ENCODE peak calls at places on chromosomes 1 and 21, in six cellular contexts. N is stomach, F is astrocyte of the spinal cord, I is A549, T is coronary artery, K is body of pancreas. M is an unnamed sample.

GRCh38 chr1:205042911-205043806 is at the start of gene CNTN2:
- DNase-seq in N (no peak), F (no peak), I (no peak), T (no peak), K (no peak), M (no peak)

GRCh38 chr1:224607220-224608148 is 8.6 kb upstream of the CNIH3 start:
- DNase-seq in N (no peak), F (no peak), I (no peak), T (no peak), K (no peak), M (no peak)

GRCh38 chr1:909861-910310 is 13.8 kb upstream of the SAMD11 start:
- DNase-seq in N (no peak), F (no peak), I (no peak), T (peak), K (no peak), M (no peak)

GRCh38 chr1:209839875-209840491 is 12.2 kb downstream of the UTP25 start:
- DNase-seq in N (no peak), F (peak), I (peak), T (no peak), K (no peak), M (no peak)

GRCh38 chr1:8396083-8396911 is 78.4 kb downstream of the SLC45A1 start:
- DNase-seq in N (no peak), F (peak), I (no peak), T (no peak), K (no peak), M (no peak)

GRCh38 chr21:42638266-42638863 is 15.1 kb upstream of the PDE9A start:
- DNase-seq in N (no peak), F (no peak), I (no peak), T (no peak), K (no peak), M (no peak)

GRCh38 chr1:160489513-160490261 is 33.4 kb downstream of the SLAMF6 start:
- DNase-seq in N (no peak), F (no peak), I (no peak), T (no peak), K (no peak), M (no peak)

GRCh38 chr1:86645866-86646647 is 58.3 kb upstream of the SH3GLB1 start:
- DNase-seq in N (no peak), F (no peak), I (no peak), T (no peak), K (no peak), M (no peak)

GRCh38 chr1:7385471-7386225 is 385.4 kb upstream of the VAMP3 start:
- DNase-seq in N (peak), F (no peak), I (no peak), T (peak), K (no peak), M (no peak)

GRCh38 chr1:16009030-16009460 is 5.0 kb downstream of the SRARP start:
- DNase-seq in N (peak), F (peak), I (peak), T (no peak), K (peak), M (no peak)

GRCh38 chr1:177023249-177023648 is 141.3 kb downstream of the ASTN1 start:
- DNase-seq in N (no peak), F (no peak), I (no peak), T (no peak), K (no peak), M (no peak)

GRCh38 chr1:15174615-15174983 is 21.1 kb downstream of the TMEM51 start:
- DNase-seq in N (no peak), F (no peak), I (no peak), T (no peak), K (no peak), M (no peak)

GRCh38 chr1:218339267-218339831 is 5.8 kb upstream of the TGFB2 start:
- DNase-seq in N (no peak), F (peak), I (peak), T (no peak), K (no peak), M (no peak)

GRCh38 chr1:62508187-62508758 is 71.4 kb downstream of the USP1 start:
- DNase-seq in N (no peak), F (peak), I (peak), T (no peak), K (no peak), M (peak)

GRCh38 chr21:38679531-38679930 is 126.2 kb upstream of the ETS2 start:
- DNase-seq in N (no peak), F (peak), I (no peak), T (no peak), K (no peak), M (no peak)

GRCh38 chr1:153790282-153790995 is 15.2 kb downstream of the SLC27A3 start:
- DNase-seq in N (peak), F (peak), I (no peak), T (peak), K (peak), M (no peak)

GRCh38 chr1:14476170-14476955 is 122.1 kb upstream of the KAZN start:
- DNase-seq in N (no peak), F (peak), I (no peak), T (no peak), K (no peak), M (no peak)

GRCh38 chr1:62294211-62294610 is 25.0 kb downstream of the KANK4 start:
- DNase-seq in N (peak), F (peak), I (peak), T (no peak), K (peak), M (no peak)

GRCh38 chr1:26697978-26698849 is 2.4 kb downstream of the ARID1A start:
- DNase-seq in N (peak), F (peak), I (peak), T (peak), K (peak), M (peak)

GRCh38 chr1:177705839-177706238 is 264.0 kb downstream of the SEC16B start:
- DNase-seq in N (no peak), F (no peak), I (no peak), T (no peak), K (no peak), M (no peak)

GRCh38 chr1:40915581-40915980 is 53.4 kb upstream of the CITED4 start:
- DNase-seq in N (peak), F (no peak), I (no peak), T (no peak), K (no peak), M (no peak)

GRCh38 chr1:19086176-19086875 is 123.7 kb downstream of the UBR4 start:
- DNase-seq in N (peak), F (no peak), I (no peak), T (no peak), K (peak), M (no peak)

GRCh38 chr1:205370780-205371179 is 14.1 kb upstream of the KLHDC8A start:
- DNase-seq in N (peak), F (no peak), I (no peak), T (no peak), K (peak), M (peak)

GRCh38 chr1:50425376-50426107 is 2.3 kb upstream of the DMRTA2 start:
- DNase-seq in N (no peak), F (no peak), I (peak), T (no peak), K (no peak), M (no peak)

GRCh38 chr1:112636597-112637256 is 17.1 kb downstream of the CAPZA1 start:
- DNase-seq in N (no peak), F (no peak), I (no peak), T (no peak), K (no peak), M (no peak)

GRCh38 chr1:170067253-170067819 is 7.2 kb downstream of the KIFAP3 start:
- DNase-seq in N (no peak), F (no peak), I (no peak), T (no peak), K (no peak), M (no peak)

GRCh38 chr1:61215676-61216289 is 133.4 kb downstream of the NFIA start:
- DNase-seq in N (no peak), F (no peak), I (no peak), T (no peak), K (no peak), M (no peak)

GRCh38 chr1:81936838-81937237 is 136.1 kb downstream of the ADGRL2 start:
- DNase-seq in N (no peak), F (no peak), I (no peak), T (no peak), K (no peak), M (no peak)

GRCh38 chr1:200153277-200154055 is 126.0 kb downstream of the NR5A2 start:
- DNase-seq in N (no peak), F (no peak), I (no peak), T (no peak), K (no peak), M (no peak)

GRCh38 chr1:30760596-30761311 is 3.2 kb upstream of the LAPTM5 start:
- DNase-seq in N (no peak), F (no peak), I (no peak), T (no peak), K (no peak), M (no peak)

GRCh38 chr1:36398370-36398977 is 766 bp upstream of the LSM10 start:
- DNase-seq in N (no peak), F (no peak), I (no peak), T (no peak), K (no peak), M (no peak)
- H3K4me3 ChIP-seq in N (no peak), F (no peak), I (no peak), T (peak), K (no peak), M (peak)

GRCh38 chr1:186915555-186915954 is 86.8 kb downstream of the PLA2G4A start:
- DNase-seq in N (no peak), F (no peak), I (no peak), T (no peak), K (no peak), M (no peak)
- TF ChIP-seq CTCF in N (no peak), F (no peak), I (peak), T (no peak), K (no peak), M (no peak)

GRCh38 chr1:92804721-92805169 is 19.8 kb upstream of the EVI5 start:
- DNase-seq in N (peak), F (peak), I (peak), T (peak), K (peak), M (peak)

GRCh38 chr1:92803140-92803887 is 18.4 kb upstream of the EVI5 start:
- DNase-seq in N (no peak), F (no peak), I (no peak), T (no peak), K (no peak), M (no peak)

GRCh38 chr1:92808353-92808752 is 23.4 kb upstream of the EVI5 start:
- DNase-seq in N (no peak), F (no peak), I (no peak), T (no peak), K (no peak), M (no peak)

DNA sequence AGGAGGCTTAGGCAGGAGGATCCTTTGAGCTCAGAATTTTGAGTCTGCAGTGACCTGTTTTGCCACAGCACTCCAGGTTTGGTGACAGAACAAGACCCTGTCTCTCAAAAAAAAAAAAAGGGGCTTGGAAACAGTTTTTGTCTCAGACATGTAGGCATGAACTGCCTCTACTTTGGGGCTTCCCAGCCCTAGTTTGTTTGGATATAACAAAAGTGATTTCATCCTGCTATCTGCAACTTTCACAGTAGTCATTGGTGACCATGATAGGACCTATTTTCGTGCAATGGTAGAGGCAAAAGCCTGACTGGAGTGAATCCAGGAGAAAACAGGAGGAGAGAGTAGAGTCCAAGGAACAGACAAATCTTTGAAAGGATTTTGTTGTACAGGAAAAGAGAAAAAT is 20.3 kb upstream of the EVI5 start:
- DNase-seq in N (no peak), F (no peak), I (no peak), T (no peak), K (no peak), M (no peak)
- H3K4me3 ChIP-seq in N (no peak), F (no peak), I (no peak), T (no peak), K (no peak), M (no peak)

DNA sequence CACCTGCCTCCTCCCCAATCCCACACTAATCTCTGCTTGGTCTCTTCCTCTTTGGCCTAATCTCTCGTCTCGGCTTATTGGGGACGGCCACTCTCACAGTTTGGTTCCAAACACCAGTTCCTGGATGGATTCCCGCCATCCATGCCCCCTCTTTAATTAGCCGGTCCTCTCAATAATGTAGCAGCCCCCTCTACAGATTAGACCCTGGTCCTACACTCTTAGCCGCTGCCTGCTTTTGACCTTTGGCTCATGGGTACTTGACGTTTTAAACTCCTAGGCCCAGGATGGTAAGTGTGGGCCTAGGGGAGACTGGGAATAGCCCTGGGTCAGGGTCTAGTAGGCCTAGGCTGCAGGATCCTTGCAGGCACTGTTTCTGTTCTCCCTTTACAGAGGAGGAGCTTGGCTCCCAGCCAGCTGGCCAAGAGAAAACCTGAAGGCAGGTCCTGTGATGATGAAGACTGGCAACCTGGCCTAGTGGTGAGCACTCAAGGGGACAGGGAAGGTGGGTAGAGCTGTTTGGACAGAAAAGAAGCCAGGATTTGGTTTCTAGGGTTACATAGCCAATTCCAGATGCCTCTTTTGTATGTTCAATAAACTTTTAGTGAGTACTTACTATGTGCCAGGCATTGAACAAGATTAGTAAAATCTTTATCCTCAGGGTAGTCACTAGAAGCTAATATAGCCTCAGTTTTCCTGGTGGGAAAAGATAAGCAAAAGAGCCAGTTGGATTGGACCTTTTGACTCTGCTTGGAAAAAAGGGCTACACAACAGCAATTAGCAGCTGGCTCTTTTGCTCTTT is 758 bp downstream of the RAD54L start:
- DNase-seq in N (peak), F (no peak), I (peak), T (no peak), K (peak), M (peak)
- TF ChIP-seq CTCF in N (no peak), F (peak), I (no peak), T (no peak), K (no peak), M (no peak)

DNA sequence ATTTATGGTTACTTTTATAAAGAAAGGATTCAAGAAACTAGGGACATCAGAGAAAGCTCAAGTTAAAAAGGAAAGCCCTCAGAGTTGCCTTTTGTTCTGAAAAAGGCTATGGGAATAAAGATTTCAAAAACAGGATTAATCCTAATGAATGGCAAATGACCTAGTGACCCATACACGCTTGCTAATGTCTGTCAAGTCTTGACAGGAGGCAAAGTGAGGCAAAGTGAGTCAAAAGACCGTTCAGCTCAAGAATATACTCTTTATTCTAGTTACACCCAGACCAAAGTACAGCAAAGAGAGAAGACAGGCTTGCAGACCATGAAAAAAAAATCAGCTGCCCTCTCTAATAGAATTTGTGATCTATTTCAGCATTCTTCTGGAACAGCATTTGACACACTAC is 3.5 kb downstream of the ZNF436 start:
- DNase-seq in N (no peak), F (no peak), I (no peak), T (no peak), K (no peak), M (no peak)
- H3K4me3 ChIP-seq in N (no peak), F (no peak), I (no peak), T (peak), K (no peak), M (peak)

GRCh38 chr1:189708674-189709073 is 769.0 kb downstream of the BRINP3 start:
- DNase-seq in N (no peak), F (no peak), I (peak), T (no peak), K (no peak), M (no peak)
- TF ChIP-seq CTCF in N (no peak), F (peak), I (peak), T (no peak), K (no peak), M (peak)

DNA sequence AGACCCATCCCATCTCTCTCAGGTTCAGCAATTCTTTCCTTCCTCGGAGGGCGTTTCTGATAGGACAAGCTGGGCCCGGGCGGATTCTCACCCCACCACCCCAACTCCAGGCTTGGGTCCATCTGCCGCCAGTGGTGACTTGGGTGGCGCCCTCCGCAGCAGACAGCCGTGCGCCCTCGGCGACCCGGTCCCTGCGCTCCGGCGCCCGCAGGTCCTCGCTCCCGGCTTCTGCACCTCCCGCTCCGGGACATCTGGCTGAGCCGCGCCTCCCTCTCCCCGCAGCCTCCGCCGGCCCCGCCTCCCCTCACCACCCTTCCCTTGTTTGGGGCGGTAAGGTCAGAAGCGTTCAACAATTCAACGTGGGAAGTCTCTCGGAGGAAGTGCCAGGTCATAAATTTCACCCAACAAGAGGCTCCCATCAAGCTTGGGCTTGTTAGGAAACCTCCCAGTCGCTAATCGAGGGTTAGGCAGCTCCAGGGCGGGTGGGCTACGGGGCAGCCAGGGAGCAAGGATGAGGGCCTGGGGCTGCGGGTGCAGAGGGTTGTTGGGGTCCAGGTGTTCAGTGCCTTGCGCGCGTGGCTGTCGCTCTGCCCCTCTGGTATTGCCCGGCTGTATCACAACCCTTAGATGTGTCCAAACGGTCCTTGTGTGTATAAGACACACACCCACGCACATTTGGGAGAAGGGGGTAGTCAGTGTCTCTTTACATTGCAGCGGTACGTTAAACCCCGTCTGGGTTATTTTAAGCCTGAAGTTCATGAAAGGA is 39.8 kb downstream of the OLIG1 start:
- DNase-seq in N (no peak), F (no peak), I (no peak), T (no peak), K (no peak), M (no peak)
- H3K4me3 ChIP-seq in N (no peak), F (no peak), I (peak), T (peak), K (no peak), M (no peak)

DNA sequence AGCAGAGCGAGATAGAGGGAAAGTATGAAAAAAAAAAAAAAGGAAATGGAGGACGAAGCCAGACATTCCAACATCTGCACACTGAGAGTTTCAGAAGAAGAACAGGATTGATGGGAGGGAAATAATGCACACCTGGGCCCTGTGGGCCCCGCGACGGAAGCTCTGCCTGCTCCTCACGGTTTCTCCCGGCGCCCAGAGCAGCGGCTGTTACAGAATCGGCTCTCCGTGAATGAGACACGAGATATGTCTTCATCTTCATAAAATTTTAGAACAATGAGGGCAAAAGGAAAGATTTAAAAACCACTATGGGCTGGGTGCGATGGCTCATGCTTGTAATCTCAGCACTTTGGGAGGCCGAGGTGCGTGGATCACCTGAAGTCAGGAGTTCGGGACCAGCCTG is 9.9 kb upstream of the LRRC3 start:
- DNase-seq in N (no peak), F (no peak), I (no peak), T (no peak), K (no peak), M (no peak)
- TF ChIP-seq CTCF in N (no peak), F (no peak), I (no peak), T (no peak), K (no peak), M (no peak)

GRCh38 chr1:6241107-6241886 is 2.7 kb upstream of the HES3 start:
- DNase-seq in N (no peak), F (no peak), I (no peak), T (no peak), K (no peak), M (no peak)

GRCh38 chr1:6243053-6243834 is 735 bp upstream of the HES3 start:
- DNase-seq in N (no peak), F (no peak), I (no peak), T (no peak), K (no peak), M (no peak)

GRCh38 chr1:6239950-6240768 is 3.8 kb upstream of the HES3 start:
- DNase-seq in N (no peak), F (no peak), I (no peak), T (no peak), K (no peak), M (no peak)

GRCh38 chr1:6243993-6244392 is at the start of gene HES3:
- DNase-seq in N (no peak), F (no peak), I (no peak), T (no peak), K (no peak), M (no peak)

GRCh38 chr1:6241887-6242740 is 1.9 kb upstream of the HES3 start:
- DNase-seq in N (no peak), F (no peak), I (no peak), T (no peak), K (no peak), M (no peak)
- H3K4me3 ChIP-seq in N (peak), F (no peak), I (peak), T (peak), K (no peak), M (no peak)